ENCODE peak calls at places on chromosome 6, in eight cellular contexts. One of them, this sample, is unnamed.

GRCh38 chr6:169229611-169230321 is 23.9 kb downstream of the THBS2 start:
- DNase-seq in psoas muscle: no peak
- DNase-seq in cardiac muscle cell: peak; percentile 51
- DNase-seq in HuH-7.5: no peak
- DNase-seq in mucosa of descending colon: no peak
- DNase-seq in OCI-LY7: no peak
- DNase-seq in right atrium auricular region: peak; percentile 70
- DNase-seq in NCI-H774: no peak
- DNase-seq in this sample: no peak

GRCh38 chr6:125444234-125444949 is 142.6 kb upstream of the HDDC2 start:
- DNase-seq in cardiac muscle cell: peak; percentile 29
- DNase-seq in psoas muscle: peak; percentile 69
- DNase-seq in right atrium auricular region: peak; percentile 63
- DNase-seq in OCI-LY7: no peak
- DNase-seq in mucosa of descending colon: peak; percentile 27
- DNase-seq in HuH-7.5: no peak
- DNase-seq in NCI-H774: no peak
- DNase-seq in this sample: no peak

GRCh38 chr6:35173068-35174042 is 32.2 kb upstream of the TCP11 start:
- DNase-seq in OCI-LY7: no peak
- DNase-seq in right atrium auricular region: no peak
- DNase-seq in cardiac muscle cell: no peak
- DNase-seq in NCI-H774: no peak
- DNase-seq in psoas muscle: no peak
- DNase-seq in HuH-7.5: no peak
- DNase-seq in mucosa of descending colon: no peak
- DNase-seq in this sample: peak; percentile 36

GRCh38 chr6:126035764-126036163 is 49.4 kb downstream of the TRMT11 start:
- DNase-seq in cardiac muscle cell: no peak
- DNase-seq in psoas muscle: no peak
- DNase-seq in mucosa of descending colon: no peak
- DNase-seq in OCI-LY7: no peak
- DNase-seq in HuH-7.5: no peak
- DNase-seq in NCI-H774: no peak
- DNase-seq in right atrium auricular region: no peak
- DNase-seq in this sample: no peak

GRCh38 chr6:22248513-22249308 is 48.1 kb downstream of the PRL start:
- DNase-seq in OCI-LY7: no peak
- DNase-seq in psoas muscle: no peak
- DNase-seq in cardiac muscle cell: peak; percentile 80
- DNase-seq in HuH-7.5: peak; percentile 12
- DNase-seq in mucosa of descending colon: no peak
- DNase-seq in NCI-H774: no peak
- DNase-seq in right atrium auricular region: no peak
- DNase-seq in this sample: no peak

GRCh38 chr6:170102038-170102437 is 188.8 kb downstream of the DLL1 start:
- DNase-seq in cardiac muscle cell: no peak
- DNase-seq in psoas muscle: no peak
- DNase-seq in NCI-H774: no peak
- DNase-seq in OCI-LY7: no peak
- DNase-seq in mucosa of descending colon: no peak
- DNase-seq in HuH-7.5: no peak
- DNase-seq in right atrium auricular region: peak; percentile 32
- DNase-seq in this sample: no peak

GRCh38 chr6:7392402-7392801 is 2.8 kb downstream of the RIOK1 start:
- DNase-seq in HuH-7.5: no peak
- DNase-seq in mucosa of descending colon: no peak
- DNase-seq in psoas muscle: no peak
- DNase-seq in cardiac muscle cell: no peak
- DNase-seq in NCI-H774: no peak
- DNase-seq in right atrium auricular region: no peak
- DNase-seq in OCI-LY7: no peak
- DNase-seq in this sample: no peak

GRCh38 chr6:84508981-84509380 is 255.4 kb downstream of the TBX18 start:
- DNase-seq in mucosa of descending colon: no peak
- DNase-seq in NCI-H774: no peak
- DNase-seq in cardiac muscle cell: peak; percentile 76
- DNase-seq in psoas muscle: no peak
- DNase-seq in right atrium auricular region: no peak
- DNase-seq in OCI-LY7: no peak
- DNase-seq in HuH-7.5: no peak
- DNase-seq in this sample: no peak

GRCh38 chr6:47360388-47360787 is 50.7 kb upstream of the TNFRSF21 start:
- DNase-seq in cardiac muscle cell: no peak
- DNase-seq in OCI-LY7: peak; percentile 90
- DNase-seq in NCI-H774: no peak
- DNase-seq in psoas muscle: no peak
- DNase-seq in right atrium auricular region: no peak
- DNase-seq in HuH-7.5: no peak
- DNase-seq in mucosa of descending colon: no peak
- DNase-seq in this sample: no peak

This sample was measured in SW480.